ENCODE peak calls at places on chromosomes 6 and 20, in five cellular contexts. One of them, this sample, is unnamed.

GRCh38 chr20:62415354-62416111 is 8.4 kb upstream of the CABLES2 start:
- DNase-seq in stimulated activated CD4-positive, alpha-beta T cell treated with anti-CD3 and anti-CD28 coated beads, Interleukin-1b, Interleukin-23, amount 100 ng/mL, for 24 hours: no peak
- DNase-seq in WTC11: no peak
- DNase-seq in SHP77: no peak
- DNase-seq in H54: no peak
- DNase-seq in this sample: no peak

GRCh38 chr6:107666084-107666981 is 157.8 kb downstream of the SCML4 start:
- DNase-seq in stimulated activated CD4-positive, alpha-beta T cell treated with anti-CD3 and anti-CD28 coated beads, Interleukin-1b, Interleukin-23, amount 100 ng/mL, for 24 hours: no peak
- DNase-seq in WTC11: no peak
- DNase-seq in SHP77: peak
- DNase-seq in H54: no peak
- DNase-seq in this sample: no peak

GRCh38 chr6:68652117-68652536 is 17.0 kb downstream of the ADGRB3 start:
- DNase-seq in stimulated activated CD4-positive, alpha-beta T cell treated with anti-CD3 and anti-CD28 coated beads, Interleukin-1b, Interleukin-23, amount 100 ng/mL, for 24 hours: no peak
- DNase-seq in WTC11: no peak
- DNase-seq in SHP77: no peak
- DNase-seq in H54: no peak
- DNase-seq in this sample: no peak

GRCh38 chr6:93416575-93417420 is 2.6 kb downstream of the EPHA7 start:
- DNase-seq in stimulated activated CD4-positive, alpha-beta T cell treated with anti-CD3 and anti-CD28 coated beads, Interleukin-1b, Interleukin-23, amount 100 ng/mL, for 24 hours: no peak
- DNase-seq in WTC11: peak
- DNase-seq in SHP77: peak
- DNase-seq in H54: no peak
- DNase-seq in this sample: no peak

GRCh38 chr20:41249781-41250281 is 67.7 kb downstream of the ZHX3 start:
- DNase-seq in stimulated activated CD4-positive, alpha-beta T cell treated with anti-CD3 and anti-CD28 coated beads, Interleukin-1b, Interleukin-23, amount 100 ng/mL, for 24 hours: no peak
- DNase-seq in WTC11: peak
- DNase-seq in SHP77: no peak
- DNase-seq in H54: peak
- DNase-seq in this sample: no peak

GRCh38 chr20:40006168-40006860 is 682.7 kb downstream of the MAFB start:
- DNase-seq in stimulated activated CD4-positive, alpha-beta T cell treated with anti-CD3 and anti-CD28 coated beads, Interleukin-1b, Interleukin-23, amount 100 ng/mL, for 24 hours: no peak
- DNase-seq in WTC11: no peak
- DNase-seq in SHP77: no peak
- DNase-seq in H54: no peak
- DNase-seq in this sample: no peak

GRCh38 chr20:30611239-30611984 is 646.1 kb upstream of the DEFB115 start:
- DNase-seq in stimulated activated CD4-positive, alpha-beta T cell treated with anti-CD3 and anti-CD28 coated beads, Interleukin-1b, Interleukin-23, amount 100 ng/mL, for 24 hours: no peak
- DNase-seq in WTC11: no peak
- DNase-seq in SHP77: no peak
- DNase-seq in H54: no peak
- DNase-seq in this sample: no peak

GRCh38 chr20:48139262-48140041 is 354.2 kb upstream of the SULF2 start:
- DNase-seq in stimulated activated CD4-positive, alpha-beta T cell treated with anti-CD3 and anti-CD28 coated beads, Interleukin-1b, Interleukin-23, amount 100 ng/mL, for 24 hours: no peak
- DNase-seq in WTC11: no peak
- DNase-seq in SHP77: no peak
- DNase-seq in H54: no peak
- DNase-seq in this sample: no peak

GRCh38 chr6:50990750-50991446 is 172.2 kb downstream of the TFAP2B start:
- DNase-seq in stimulated activated CD4-positive, alpha-beta T cell treated with anti-CD3 and anti-CD28 coated beads, Interleukin-1b, Interleukin-23, amount 100 ng/mL, for 24 hours: no peak
- DNase-seq in WTC11: no peak
- DNase-seq in SHP77: peak
- DNase-seq in H54: peak
- DNase-seq in this sample: no peak

GRCh38 chr6:68638225-68638900 is 3.3 kb downstream of the ADGRB3 start:
- DNase-seq in stimulated activated CD4-positive, alpha-beta T cell treated with anti-CD3 and anti-CD28 coated beads, Interleukin-1b, Interleukin-23, amount 100 ng/mL, for 24 hours: no peak
- DNase-seq in WTC11: peak
- DNase-seq in SHP77: no peak
- DNase-seq in H54: no peak
- DNase-seq in this sample: no peak